ENCODE peak calls at places on chromosomes 16 and 17, in seven cellular contexts. One of them, this sample, is unnamed. For H3K27me3 and H3K9me3, the result is how much of the 10 kb centered on the place peaks cover.

GRCh38 chr17:80712610-80713009 is 168.0 kb downstream of the RPTOR start:
- DNase-seq in tibial nerve: no peak
- DNase-seq in tibial artery: no peak
- DNase-seq in body of pancreas: no peak
- DNase-seq in Panc1: no peak
- DNase-seq in lung: no peak
- DNase-seq in BE2C: no peak
- DNase-seq in this sample: no peak

GRCh38 chr16:27417047-27417671 is 15.2 kb downstream of the IL21R start:
- DNase-seq in tibial artery: no peak
- DNase-seq in Panc1: no peak
- DNase-seq in BE2C: no peak
- DNase-seq in body of pancreas: no peak
- DNase-seq in tibial nerve: no peak
- DNase-seq in lung: peak
- DNase-seq in this sample: no peak

GRCh38 chr17:69367298-69367697 is 40.4 kb upstream of the ABCA5 start:
- DNase-seq in tibial artery: no peak
- DNase-seq in Panc1: no peak
- DNase-seq in lung: no peak
- DNase-seq in tibial nerve: no peak
- DNase-seq in BE2C: no peak
- DNase-seq in body of pancreas: no peak
- DNase-seq in this sample: no peak

GRCh38 chr16:9042533-9042932 is 48.9 kb upstream of the HAPSTR1 start:
- DNase-seq in BE2C: no peak
- DNase-seq in tibial artery: no peak
- DNase-seq in tibial nerve: no peak
- DNase-seq in body of pancreas: no peak
- DNase-seq in Panc1: no peak
- DNase-seq in lung: no peak
- DNase-seq in this sample: no peak

GRCh38 chr16:48231675-48232214 is 12.4 kb upstream of the LONP2 start:
- DNase-seq in body of pancreas: no peak
- DNase-seq in BE2C: peak
- DNase-seq in lung: no peak
- DNase-seq in Panc1: peak
- DNase-seq in tibial nerve: no peak
- DNase-seq in tibial artery: no peak
- DNase-seq in this sample: peak

GRCh38 chr17:1040216-1040600 is 43.3 kb downstream of the TIMM22 start:
- DNase-seq in body of pancreas: no peak
- DNase-seq in tibial artery: no peak
- DNase-seq in Panc1: no peak
- DNase-seq in BE2C: no peak
- DNase-seq in tibial nerve: peak
- DNase-seq in lung: no peak
- DNase-seq in this sample: no peak

GRCh38 chr17:50626037-50626574 is 8.6 kb upstream of the ABCC3 start:
- DNase-seq in tibial nerve: peak
- DNase-seq in body of pancreas: peak
- DNase-seq in BE2C: peak
- DNase-seq in Panc1: no peak
- DNase-seq in tibial artery: peak
- DNase-seq in lung: peak
- DNase-seq in this sample: peak

GRCh38 chr17:78781339-78782304 is at the start of gene CYTH1:
- DNase-seq in body of pancreas: peak
- DNase-seq in lung: peak
- DNase-seq in BE2C: peak
- DNase-seq in Panc1: no peak
- DNase-seq in tibial nerve: no peak
- DNase-seq in tibial artery: peak
- DNase-seq in this sample: no peak

GRCh38 chr17:18158022-18158600 is 25.5 kb upstream of the ALKBH5 start:
- DNase-seq in tibial artery: peak
- DNase-seq in body of pancreas: peak
- DNase-seq in lung: peak
- DNase-seq in BE2C: peak
- DNase-seq in Panc1: no peak
- DNase-seq in tibial nerve: peak
- DNase-seq in this sample: peak

GRCh38 chr17:81091134-81091530 is 56.2 kb downstream of the BAIAP2 start:
- DNase-seq in lung: no peak
- DNase-seq in tibial nerve: no peak
- DNase-seq in Panc1: no peak
- DNase-seq in BE2C: no peak
- DNase-seq in tibial artery: no peak
- DNase-seq in body of pancreas: no peak
- DNase-seq in this sample: no peak

GRCh38 chr17:63621229-63621683 is 961 bp upstream of the MAP3K3 start:
- DNase-seq in lung: no peak
- DNase-seq in tibial artery: no peak
- DNase-seq in Panc1: no peak
- DNase-seq in body of pancreas: no peak
- DNase-seq in tibial nerve: no peak
- DNase-seq in BE2C: no peak
- DNase-seq in this sample: no peak

GRCh38 chr16:87297918-87298631 is 19.1 kb downstream of the C16orf95 start:
- DNase-seq in lung: no peak
- DNase-seq in tibial nerve: no peak
- DNase-seq in BE2C: peak
- DNase-seq in Panc1: no peak
- DNase-seq in body of pancreas: peak
- DNase-seq in tibial artery: no peak
- DNase-seq in this sample: no peak

GRCh38 chr17:73645050-73645871 is 1.0 kb upstream of the SDK2 start:
- DNase-seq in BE2C: peak
- DNase-seq in Panc1: no peak
- DNase-seq in body of pancreas: no peak
- DNase-seq in tibial artery: no peak
- DNase-seq in tibial nerve: no peak
- DNase-seq in lung: no peak
- DNase-seq in this sample: no peak

GRCh38 chr16:59510008-59510424 is 775.9 kb upstream of the GOT2 start:
- DNase-seq in BE2C: no peak
- DNase-seq in lung: no peak
- DNase-seq in body of pancreas: no peak
- DNase-seq in tibial artery: no peak
- DNase-seq in Panc1: no peak
- DNase-seq in tibial nerve: no peak
- DNase-seq in this sample: no peak

GRCh38 chr16:89385712-89386111 is 104.6 kb downstream of the ANKRD11 start:
- DNase-seq in tibial artery: no peak
- DNase-seq in tibial nerve: no peak
- DNase-seq in lung: no peak
- DNase-seq in body of pancreas: no peak
- DNase-seq in BE2C: no peak
- DNase-seq in Panc1: no peak
- DNase-seq in this sample: no peak

GRCh38 chr16:80671281-80671849 is 130.6 kb downstream of the DYNLRB2 start:
- DNase-seq in BE2C: no peak
- DNase-seq in body of pancreas: no peak
- DNase-seq in tibial artery: no peak
- DNase-seq in lung: no peak
- DNase-seq in Panc1: no peak
- DNase-seq in tibial nerve: no peak
- DNase-seq in this sample: no peak

GRCh38 chr17:64230551-64231408 is 32.3 kb downstream of the TEX2 start:
- DNase-seq in Panc1: no peak
- DNase-seq in body of pancreas: no peak
- DNase-seq in tibial nerve: no peak
- DNase-seq in BE2C: no peak
- DNase-seq in tibial artery: no peak
- DNase-seq in lung: no peak
- DNase-seq in this sample: peak

GRCh38 chr16:49489686-49490320 is 116.2 kb downstream of the C16orf78 start:
- DNase-seq in BE2C: no peak
- DNase-seq in tibial artery: peak
- DNase-seq in lung: no peak
- DNase-seq in tibial nerve: no peak
- DNase-seq in body of pancreas: no peak
- DNase-seq in Panc1: no peak
- DNase-seq in this sample: no peak

GRCh38 chr16:24497405-24497804 is 42.0 kb upstream of the RBBP6 start:
- DNase-seq in lung: no peak
- DNase-seq in body of pancreas: no peak
- DNase-seq in BE2C: no peak
- DNase-seq in Panc1: no peak
- DNase-seq in tibial artery: no peak
- DNase-seq in tibial nerve: no peak
- DNase-seq in this sample: no peak

GRCh38 chr17:32943647-32944191 is 15.8 kb downstream of the TMEM98 start:
- DNase-seq in Panc1: no peak
- DNase-seq in tibial artery: no peak
- DNase-seq in BE2C: no peak
- DNase-seq in body of pancreas: peak
- DNase-seq in tibial nerve: no peak
- DNase-seq in lung: peak
- DNase-seq in this sample: peak

GRCh38 chr16:80935691-80936090 is 71.0 kb downstream of the CMC2 start:
- DNase-seq in body of pancreas: no peak
- DNase-seq in lung: no peak
- DNase-seq in tibial nerve: no peak
- DNase-seq in tibial artery: no peak
- DNase-seq in BE2C: no peak
- DNase-seq in Panc1: no peak
- DNase-seq in this sample: no peak

GRCh38 chr17:45867171-45867570 is 22.5 kb downstream of the SPPL2C start:
- DNase-seq in Panc1: no peak
- DNase-seq in lung: no peak
- DNase-seq in body of pancreas: no peak
- DNase-seq in tibial nerve: no peak
- DNase-seq in tibial artery: no peak
- DNase-seq in BE2C: no peak
- DNase-seq in this sample: no peak

GRCh38 chr17:46169913-46170312 is 23.3 kb downstream of the KANSL1 start:
- DNase-seq in BE2C: no peak
- DNase-seq in lung: no peak
- DNase-seq in tibial nerve: no peak
- DNase-seq in Panc1: no peak
- DNase-seq in body of pancreas: no peak
- DNase-seq in tibial artery: no peak
- DNase-seq in this sample: no peak

GRCh38 chr16:17138801-17139200 is 332.0 kb downstream of the XYLT1 start:
- DNase-seq in BE2C: no peak
- DNase-seq in tibial nerve: no peak
- DNase-seq in tibial artery: no peak
- DNase-seq in body of pancreas: no peak
- DNase-seq in Panc1: no peak
- DNase-seq in lung: no peak
- DNase-seq in this sample: no peak

DNA sequence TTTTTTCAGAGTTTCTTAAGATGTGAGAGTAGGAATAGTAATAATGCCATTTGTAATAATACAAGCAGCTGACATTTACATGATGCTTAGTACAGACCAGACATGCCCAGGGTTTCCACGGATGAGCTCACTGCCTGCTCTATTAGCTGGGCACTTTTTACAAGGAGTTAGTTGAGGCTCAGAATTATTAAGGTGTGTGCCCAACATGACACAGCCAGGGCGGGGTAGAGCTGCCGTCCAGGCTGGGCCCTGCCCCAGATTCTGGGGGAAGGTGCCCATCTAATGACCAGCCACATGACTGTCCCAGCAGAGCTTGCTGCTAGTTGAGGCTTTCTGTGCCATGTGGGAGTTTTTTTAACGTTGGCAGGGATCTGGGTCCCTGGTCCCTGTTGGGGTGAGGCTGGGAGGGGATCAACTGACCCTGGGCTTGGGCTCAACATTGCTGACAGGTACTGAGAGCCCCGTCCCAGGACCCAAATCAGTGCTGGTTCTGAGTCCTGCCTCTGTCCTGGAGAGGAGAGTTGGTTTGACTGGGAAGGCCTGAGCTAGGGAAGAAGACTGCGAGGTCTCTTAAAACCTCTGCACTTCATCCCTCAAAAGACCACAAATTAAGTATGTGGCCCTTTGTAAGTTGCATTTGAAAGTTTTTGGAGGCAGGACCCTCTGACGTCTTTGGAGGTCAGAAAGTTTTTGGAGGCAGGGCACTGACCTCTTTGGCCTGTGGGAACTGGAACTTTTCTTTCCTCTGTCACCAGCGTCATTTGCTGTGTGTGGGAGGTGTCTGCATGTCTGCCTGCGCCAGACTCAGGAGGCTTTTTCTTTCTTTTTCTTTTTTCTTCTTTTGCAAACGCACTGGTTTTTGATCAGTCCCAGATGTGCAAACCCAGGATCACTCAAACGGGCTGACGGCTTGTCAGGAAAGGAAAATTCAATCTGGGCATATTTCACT is 2.2 kb downstream of the CRISPLD2 start:
- DNase-seq in tibial nerve: no peak
- DNase-seq in body of pancreas: no peak
- DNase-seq in Panc1: no peak
- DNase-seq in BE2C: no peak
- DNase-seq in tibial artery: no peak
- DNase-seq in lung: no peak
- DNase-seq in this sample: no peak
- H3K4me3 ChIP-seq in tibial nerve: peak
- H3K4me3 ChIP-seq in body of pancreas: no peak
- H3K4me3 ChIP-seq in Panc1: no peak
- H3K4me3 ChIP-seq in BE2C: no peak
- H3K4me3 ChIP-seq in tibial artery: peak
- H3K4me3 ChIP-seq in lung: no peak
- H3K4me3 ChIP-seq in this sample: peak

DNA sequence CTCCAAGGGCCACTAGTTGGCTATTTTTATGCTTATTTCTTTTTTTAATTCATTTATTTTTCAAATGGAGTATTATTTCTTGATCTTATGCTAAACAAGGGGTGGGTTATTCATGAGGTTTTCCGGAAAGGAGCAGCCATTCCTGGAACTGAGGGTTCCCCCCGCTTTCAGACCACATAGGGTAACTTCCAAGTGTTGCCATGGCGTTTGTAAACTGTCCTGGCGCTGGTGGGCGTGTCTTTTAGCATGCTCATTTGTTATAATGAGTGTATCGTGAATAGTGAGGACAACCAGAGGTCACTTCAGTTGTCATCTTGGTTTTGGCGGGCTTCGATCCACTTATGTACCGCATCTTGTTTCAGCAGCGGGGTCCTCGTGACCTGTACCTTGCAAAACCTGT is 29.6 kb upstream of the ASGR2 start:
- DNase-seq in tibial artery: no peak
- DNase-seq in BE2C: no peak
- DNase-seq in body of pancreas: no peak
- DNase-seq in lung: no peak
- DNase-seq in tibial nerve: no peak
- DNase-seq in Panc1: no peak
- DNase-seq in this sample: no peak
- H3K27me3 ChIP-seq in tibial artery: under half
- H3K27me3 ChIP-seq in BE2C: under half
- H3K27me3 ChIP-seq in body of pancreas: under half
- H3K27me3 ChIP-seq in lung: under half
- H3K27me3 ChIP-seq in tibial nerve: under half
- H3K27me3 ChIP-seq in Panc1: under half
- H3K27me3 ChIP-seq in this sample: under half

GRCh38 chr16:64269756-64270155 is 852.1 kb downstream of the CDH11 start:
- DNase-seq in tibial artery: no peak
- DNase-seq in tibial nerve: no peak
- DNase-seq in body of pancreas: no peak
- DNase-seq in lung: no peak
- DNase-seq in Panc1: no peak
- DNase-seq in BE2C: no peak
- DNase-seq in this sample: no peak
- H3K9me3 ChIP-seq in tibial artery: under half
- H3K9me3 ChIP-seq in tibial nerve: under half
- H3K9me3 ChIP-seq in body of pancreas: under half
- H3K9me3 ChIP-seq in lung: under half
- H3K9me3 ChIP-seq in Panc1: under half
- H3K9me3 ChIP-seq in BE2C: under half
- H3K9me3 ChIP-seq in this sample: under half

GRCh38 chr17:75163074-75163473 is 8.8 kb upstream of the JPT1 start:
- DNase-seq in lung: no peak
- DNase-seq in tibial nerve: no peak
- DNase-seq in tibial artery: no peak
- DNase-seq in BE2C: no peak
- DNase-seq in Panc1: no peak
- DNase-seq in body of pancreas: no peak
- DNase-seq in this sample: no peak
- H3K4me3 ChIP-seq in lung: no peak
- H3K4me3 ChIP-seq in tibial nerve: no peak
- H3K4me3 ChIP-seq in tibial artery: no peak
- H3K4me3 ChIP-seq in BE2C: no peak
- H3K4me3 ChIP-seq in Panc1: no peak
- H3K4me3 ChIP-seq in body of pancreas: no peak
- H3K4me3 ChIP-seq in this sample: no peak

This sample was measured in AG04450.